ENCODE peak calls at places on chromosomes 7 and 10, in eight cellular contexts. One of them, this sample, is unnamed.

GRCh38 chr10:613661-614340 is 75.7 kb downstream of the DIP2C start:
- DNase-seq in A549: no peak
- DNase-seq in fibroblast of mammary gland: no peak
- DNase-seq in OCI-LY7: no peak
- DNase-seq in mucosa of descending colon: peak; percentile 45
- DNase-seq in GM23338: no peak
- DNase-seq in epithelial cell of proximal tubule: no peak
- DNase-seq in ovary: no peak
- DNase-seq in this sample: no peak

GRCh38 chr7:137592232-137592896 is 248.8 kb upstream of the PTN start:
- DNase-seq in A549: peak; percentile 44
- DNase-seq in fibroblast of mammary gland: peak; percentile 80
- DNase-seq in OCI-LY7: peak; percentile 31
- DNase-seq in mucosa of descending colon: no peak
- DNase-seq in GM23338: peak; percentile 80
- DNase-seq in epithelial cell of proximal tubule: peak; percentile 37
- DNase-seq in ovary: peak; percentile 41
- DNase-seq in this sample: no peak

GRCh38 chr7:95205821-95206220 is 118.5 kb downstream of the PON1 start:
- DNase-seq in A549: no peak
- DNase-seq in fibroblast of mammary gland: peak; percentile 87
- DNase-seq in OCI-LY7: no peak
- DNase-seq in mucosa of descending colon: no peak
- DNase-seq in GM23338: no peak
- DNase-seq in epithelial cell of proximal tubule: peak; percentile 23
- DNase-seq in ovary: no peak
- DNase-seq in this sample: no peak

GRCh38 chr10:5641501-5641900 is 24.9 kb downstream of the ASB13 start:
- DNase-seq in A549: no peak
- DNase-seq in fibroblast of mammary gland: no peak
- DNase-seq in OCI-LY7: no peak
- DNase-seq in mucosa of descending colon: no peak
- DNase-seq in GM23338: no peak
- DNase-seq in epithelial cell of proximal tubule: no peak
- DNase-seq in ovary: no peak
- DNase-seq in this sample: no peak

GRCh38 chr7:7099584-7100014 is 82.7 kb upstream of the C1GALT1 start:
- DNase-seq in A549: peak; percentile 28
- DNase-seq in fibroblast of mammary gland: peak; percentile 90
- DNase-seq in OCI-LY7: no peak
- DNase-seq in mucosa of descending colon: peak; percentile 40
- DNase-seq in GM23338: peak; percentile 99
- DNase-seq in epithelial cell of proximal tubule: peak; percentile 95
- DNase-seq in ovary: peak; percentile 75
- DNase-seq in this sample: no peak

GRCh38 chr7:73683916-73684693 is 708 bp downstream of the BUD23 start:
- DNase-seq in A549: no peak
- DNase-seq in fibroblast of mammary gland: peak; percentile 20
- DNase-seq in OCI-LY7: no peak
- DNase-seq in mucosa of descending colon: no peak
- DNase-seq in GM23338: no peak
- DNase-seq in epithelial cell of proximal tubule: no peak
- DNase-seq in ovary: no peak
- DNase-seq in this sample: no peak

GRCh38 chr7:108454674-108455523 is 1.3 kb downstream of the NRCAM start:
- DNase-seq in A549: peak; percentile 61
- DNase-seq in fibroblast of mammary gland: peak; percentile 30
- DNase-seq in OCI-LY7: no peak
- DNase-seq in mucosa of descending colon: no peak
- DNase-seq in GM23338: peak; percentile 70
- DNase-seq in epithelial cell of proximal tubule: no peak
- DNase-seq in ovary: no peak
- DNase-seq in this sample: no peak

GRCh38 chr10:6504296-6504695 is 75.8 kb downstream of the PRKCQ start:
- DNase-seq in A549: no peak
- DNase-seq in fibroblast of mammary gland: no peak
- DNase-seq in OCI-LY7: no peak
- DNase-seq in mucosa of descending colon: no peak
- DNase-seq in GM23338: no peak
- DNase-seq in epithelial cell of proximal tubule: peak; percentile 40
- DNase-seq in ovary: no peak
- DNase-seq in this sample: no peak

GRCh38 chr10:87961314-87961713 is 97.9 kb downstream of the PTEN start:
- DNase-seq in A549: no peak
- DNase-seq in fibroblast of mammary gland: peak; percentile 89
- DNase-seq in OCI-LY7: no peak
- DNase-seq in mucosa of descending colon: no peak
- DNase-seq in GM23338: no peak
- DNase-seq in epithelial cell of proximal tubule: peak; percentile 13
- DNase-seq in ovary: no peak
- DNase-seq in this sample: no peak

GRCh38 chr10:6199131-6199733 is 3.5 kb upstream of the PFKFB3 start:
- DNase-seq in A549: no peak
- DNase-seq in fibroblast of mammary gland: no peak
- DNase-seq in OCI-LY7: no peak
- DNase-seq in mucosa of descending colon: no peak
- DNase-seq in GM23338: no peak
- DNase-seq in epithelial cell of proximal tubule: no peak
- DNase-seq in ovary: no peak
- DNase-seq in this sample: no peak

GRCh38 chr7:106216517-106217088 is 68.2 kb downstream of the NAMPT start:
- DNase-seq in A549: peak; percentile 75
- DNase-seq in fibroblast of mammary gland: peak; percentile 99
- DNase-seq in OCI-LY7: no peak
- DNase-seq in mucosa of descending colon: no peak
- DNase-seq in GM23338: no peak
- DNase-seq in epithelial cell of proximal tubule: peak; percentile 93
- DNase-seq in ovary: peak; percentile 59
- DNase-seq in this sample: no peak

GRCh38 chr7:123535517-123535916 is 1.1 kb upstream of the IQUB start:
- DNase-seq in A549: no peak
- DNase-seq in fibroblast of mammary gland: no peak
- DNase-seq in OCI-LY7: no peak
- DNase-seq in mucosa of descending colon: peak; percentile 52
- DNase-seq in GM23338: no peak
- DNase-seq in epithelial cell of proximal tubule: no peak
- DNase-seq in ovary: peak; percentile 17
- DNase-seq in this sample: no peak

GRCh38 chr7:132608523-132608922 is 32.3 kb upstream of the PLXNA4 start:
- DNase-seq in A549: no peak
- DNase-seq in fibroblast of mammary gland: no peak
- DNase-seq in OCI-LY7: no peak
- DNase-seq in mucosa of descending colon: no peak
- DNase-seq in GM23338: no peak
- DNase-seq in epithelial cell of proximal tubule: no peak
- DNase-seq in ovary: no peak
- DNase-seq in this sample: no peak

GRCh38 chr7:134473861-134474291 is 15.0 kb upstream of the AKR1B1 start:
- DNase-seq in A549: peak; percentile 75
- DNase-seq in fibroblast of mammary gland: peak; percentile 84
- DNase-seq in OCI-LY7: no peak
- DNase-seq in mucosa of descending colon: no peak
- DNase-seq in GM23338: peak; percentile 12
- DNase-seq in epithelial cell of proximal tubule: no peak
- DNase-seq in ovary: no peak
- DNase-seq in this sample: no peak

GRCh38 chr7:55963584-55964168 is 709 bp upstream of the NIPSNAP2 start:
- DNase-seq in A549: no peak
- DNase-seq in fibroblast of mammary gland: no peak
- DNase-seq in OCI-LY7: no peak
- DNase-seq in mucosa of descending colon: no peak
- DNase-seq in GM23338: no peak
- DNase-seq in epithelial cell of proximal tubule: no peak
- DNase-seq in ovary: no peak
- DNase-seq in this sample: no peak

GRCh38 chr7:44107961-44108767 is 4.0 kb downstream of the AEBP1 start:
- DNase-seq in A549: no peak
- DNase-seq in fibroblast of mammary gland: no peak
- DNase-seq in OCI-LY7: no peak
- DNase-seq in mucosa of descending colon: peak; percentile 23
- DNase-seq in GM23338: no peak
- DNase-seq in epithelial cell of proximal tubule: no peak
- DNase-seq in ovary: no peak
- DNase-seq in this sample: no peak
- H3K4me3 ChIP-seq in A549: no peak overlapping the region
- H3K4me3 ChIP-seq in fibroblast of mammary gland: no peak overlapping the region
- H3K4me3 ChIP-seq in OCI-LY7: no peak overlapping the region
- H3K4me3 ChIP-seq in mucosa of descending colon: no peak overlapping the region
- H3K4me3 ChIP-seq in GM23338: no peak overlapping the region
- H3K4me3 ChIP-seq in epithelial cell of proximal tubule: no peak overlapping the region
- H3K4me3 ChIP-seq in ovary: no peak overlapping the region
- H3K4me3 ChIP-seq in this sample: no peak overlapping the region

DNA sequence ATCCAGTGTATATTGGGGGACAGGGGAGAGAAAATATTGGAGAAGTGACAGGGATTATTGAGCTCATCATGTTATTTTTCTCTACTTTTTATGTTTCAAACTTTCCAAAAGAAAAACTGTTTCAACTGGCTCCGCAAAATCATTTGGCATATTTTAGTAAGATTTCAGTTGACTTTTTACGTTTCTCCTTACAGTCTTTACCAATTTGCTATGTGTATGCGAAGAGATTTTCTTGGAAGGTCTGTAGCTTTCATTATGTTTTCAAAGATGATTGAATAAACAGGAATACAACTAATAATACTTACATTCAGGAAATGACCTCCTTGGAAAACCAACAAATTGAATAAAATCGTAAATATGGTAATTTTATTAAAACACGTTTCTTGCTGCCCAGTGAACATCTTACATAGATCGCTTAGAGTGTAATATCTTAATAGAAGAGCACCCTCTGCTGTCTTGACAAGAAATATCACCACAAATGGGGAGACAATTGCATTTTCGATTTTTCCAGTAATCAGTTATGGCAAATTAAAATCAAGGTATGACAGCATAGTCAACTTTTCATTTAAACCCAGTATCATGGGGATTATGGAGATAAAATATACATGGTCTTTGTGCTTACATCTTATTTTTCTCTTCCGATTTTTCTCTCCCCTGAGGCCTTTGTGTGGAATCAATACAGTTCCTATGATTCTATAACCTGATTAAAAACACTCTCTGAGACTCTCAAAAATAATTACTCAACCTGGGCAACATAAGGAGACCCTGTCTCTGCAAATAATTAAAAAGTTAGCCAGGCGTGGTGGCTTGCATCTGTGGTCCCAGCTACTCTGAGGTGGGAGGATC is 43.1 kb downstream of the MBL2 start:
- DNase-seq in A549: peak; percentile 35
- DNase-seq in fibroblast of mammary gland: peak; percentile 38
- DNase-seq in OCI-LY7: peak; percentile 34
- DNase-seq in mucosa of descending colon: no peak
- DNase-seq in GM23338: peak; percentile 45
- DNase-seq in epithelial cell of proximal tubule: no peak
- DNase-seq in ovary: no peak
- DNase-seq in this sample: no peak
- TF ChIP-seq CTCF in A549: peak; percentile 68
- TF ChIP-seq CTCF in fibroblast of mammary gland: peak; percentile 46
- TF ChIP-seq CTCF in OCI-LY7: peak; percentile 82
- TF ChIP-seq CTCF in mucosa of descending colon: no peak
- TF ChIP-seq CTCF in GM23338: peak; percentile 66
- TF ChIP-seq CTCF in epithelial cell of proximal tubule: peak; percentile 61
- TF ChIP-seq CTCF in ovary: no peak
- TF ChIP-seq CTCF in this sample: peak; percentile 39

GRCh38 chr10:112960151-112960681 is 10.2 kb downstream of the TCF7L2 start:
- DNase-seq in A549: no peak
- DNase-seq in fibroblast of mammary gland: no peak
- DNase-seq in OCI-LY7: no peak
- DNase-seq in mucosa of descending colon: no peak
- DNase-seq in GM23338: no peak
- DNase-seq in epithelial cell of proximal tubule: no peak
- DNase-seq in ovary: no peak
- DNase-seq in this sample: no peak

GRCh38 chr10:112957589-112958202 is 7.6 kb downstream of the TCF7L2 start:
- DNase-seq in A549: no peak
- DNase-seq in fibroblast of mammary gland: peak; percentile 57
- DNase-seq in OCI-LY7: no peak
- DNase-seq in mucosa of descending colon: no peak
- DNase-seq in GM23338: no peak
- DNase-seq in epithelial cell of proximal tubule: no peak
- DNase-seq in ovary: no peak
- DNase-seq in this sample: no peak

GRCh38 chr10:112959207-112959838 is 9.3 kb downstream of the TCF7L2 start:
- DNase-seq in A549: no peak
- DNase-seq in fibroblast of mammary gland: peak; percentile 75
- DNase-seq in OCI-LY7: no peak
- DNase-seq in mucosa of descending colon: no peak
- DNase-seq in GM23338: no peak
- DNase-seq in epithelial cell of proximal tubule: no peak
- DNase-seq in ovary: no peak
- DNase-seq in this sample: no peak

GRCh38 chr10:112956631-112957350 is 6.7 kb downstream of the TCF7L2 start:
- DNase-seq in A549: no peak
- DNase-seq in fibroblast of mammary gland: no peak
- DNase-seq in OCI-LY7: no peak
- DNase-seq in mucosa of descending colon: no peak
- DNase-seq in GM23338: peak; percentile 61
- DNase-seq in epithelial cell of proximal tubule: no peak
- DNase-seq in ovary: no peak
- DNase-seq in this sample: no peak

GRCh38 chr10:112958275-112958995 is 8.4 kb downstream of the TCF7L2 start:
- DNase-seq in A549: no peak
- DNase-seq in fibroblast of mammary gland: peak; percentile 97
- DNase-seq in OCI-LY7: no peak
- DNase-seq in mucosa of descending colon: no peak
- DNase-seq in GM23338: peak; percentile 63
- DNase-seq in epithelial cell of proximal tubule: no peak
- DNase-seq in ovary: no peak
- DNase-seq in this sample: no peak
- H3K4me3 ChIP-seq in A549: peak overlapping the region; percentile 20
- H3K4me3 ChIP-seq in fibroblast of mammary gland: no peak overlapping the region
- H3K4me3 ChIP-seq in OCI-LY7: no peak overlapping the region
- H3K4me3 ChIP-seq in mucosa of descending colon: no peak overlapping the region
- H3K4me3 ChIP-seq in GM23338: peak overlapping the region; percentile 83
- H3K4me3 ChIP-seq in epithelial cell of proximal tubule: no peak overlapping the region
- H3K4me3 ChIP-seq in ovary: no peak overlapping the region
- H3K4me3 ChIP-seq in this sample: no peak overlapping the region

GRCh38 chr7:157054927-157055326 is 44.5 kb upstream of the MNX1 start:
- DNase-seq in A549: no peak
- DNase-seq in fibroblast of mammary gland: no peak
- DNase-seq in OCI-LY7: no peak
- DNase-seq in mucosa of descending colon: no peak
- DNase-seq in GM23338: no peak
- DNase-seq in epithelial cell of proximal tubule: no peak
- DNase-seq in ovary: no peak
- DNase-seq in this sample: no peak

GRCh38 chr7:157056957-157057902 is 46.8 kb upstream of the MNX1 start:
- DNase-seq in A549: no peak
- DNase-seq in fibroblast of mammary gland: no peak
- DNase-seq in OCI-LY7: no peak
- DNase-seq in mucosa of descending colon: no peak
- DNase-seq in GM23338: no peak
- DNase-seq in epithelial cell of proximal tubule: no peak
- DNase-seq in ovary: no peak
- DNase-seq in this sample: no peak

GRCh38 chr7:157058701-157059100 is 48.2 kb upstream of the MNX1 start:
- DNase-seq in A549: no peak
- DNase-seq in fibroblast of mammary gland: no peak
- DNase-seq in OCI-LY7: no peak
- DNase-seq in mucosa of descending colon: no peak
- DNase-seq in GM23338: no peak
- DNase-seq in epithelial cell of proximal tubule: no peak
- DNase-seq in ovary: no peak
- DNase-seq in this sample: no peak

GRCh38 chr7:157058026-157058425 is 47.6 kb upstream of the MNX1 start:
- DNase-seq in A549: no peak
- DNase-seq in fibroblast of mammary gland: no peak
- DNase-seq in OCI-LY7: no peak
- DNase-seq in mucosa of descending colon: no peak
- DNase-seq in GM23338: no peak
- DNase-seq in epithelial cell of proximal tubule: no peak
- DNase-seq in ovary: no peak
- DNase-seq in this sample: no peak

GRCh38 chr7:157056246-157056645 is 45.8 kb upstream of the MNX1 start:
- DNase-seq in A549: no peak
- DNase-seq in fibroblast of mammary gland: no peak
- DNase-seq in OCI-LY7: no peak
- DNase-seq in mucosa of descending colon: no peak
- DNase-seq in GM23338: peak; percentile 37
- DNase-seq in epithelial cell of proximal tubule: no peak
- DNase-seq in ovary: no peak
- DNase-seq in this sample: no peak
- TF ChIP-seq CTCF in A549: no peak
- TF ChIP-seq CTCF in fibroblast of mammary gland: no peak
- TF ChIP-seq CTCF in OCI-LY7: no peak
- TF ChIP-seq CTCF in mucosa of descending colon: no peak
- TF ChIP-seq CTCF in GM23338: no peak
- TF ChIP-seq CTCF in epithelial cell of proximal tubule: no peak
- TF ChIP-seq CTCF in ovary: no peak
- TF ChIP-seq CTCF in this sample: no peak

This sample was measured in GM12864.